ENCODE peak calls at places on chromosomes 2 and 18, in ten cellular contexts. J is tibial artery, I is Calu3, N is type B pancreatic cell, T is GM20000, K is ovary, D is upper lobe of right lung, C is right lobe of liver, A is lower lobe of right lung, X is HFFc6. Z is an unnamed sample.

GRCh38 chr2:111710085-111710484 is 173.9 kb downstream of the ANAPC1 start:
- DNase-seq in D (peak), K (no peak), N (no peak), X (no peak), I (no peak), A (no peak), J (no peak), C (no peak), T (no peak), Z (no peak)

GRCh38 chr2:23566236-23567142 is 181.5 kb downstream of the KLHL29 start:
- DNase-seq in I (peak), J (no peak), C (no peak), A (no peak), N (no peak), T (peak), X (peak), K (no peak), D (no peak), Z (peak)

GRCh38 chr2:64727013-64727767 is 73.5 kb upstream of the SERTAD2 start:
- DNase-seq in I (no peak), K (no peak), A (no peak), D (no peak), T (peak), J (no peak), C (no peak), X (no peak), N (no peak), Z (no peak)

GRCh38 chr18:73365018-73365417 is 497.2 kb upstream of the NETO1 start:
- DNase-seq in I (no peak), X (peak), D (no peak), J (no peak), A (no peak), T (no peak), K (no peak), C (no peak), N (no peak), Z (no peak)

GRCh38 chr18:78732273-78733210 is 247.1 kb upstream of the SALL3 start:
- DNase-seq in A (no peak), N (peak), I (no peak), C (peak), K (no peak), T (no peak), J (no peak), D (no peak), X (no peak), Z (no peak)

GRCh38 chr2:239690651-239691631 is 290.1 kb upstream of the HDAC4 start:
- DNase-seq in N (peak), J (no peak), I (no peak), A (peak), T (no peak), C (peak), D (no peak), K (no peak), X (no peak), Z (no peak)

GRCh38 chr2:25697559-25698341 is 24.4 kb upstream of the DTNB start:
- DNase-seq in D (peak), K (no peak), X (no peak), I (no peak), C (no peak), J (no peak), A (no peak), T (no peak), N (no peak), Z (no peak)

GRCh38 chr2:70141754-70142589 is 48.8 kb downstream of the C2orf42 start:
- DNase-seq in A (peak), X (peak), N (no peak), D (no peak), C (peak), T (no peak), I (peak), K (no peak), J (no peak), Z (no peak)

GRCh38 chr2:10519067-10519740 is 71.1 kb upstream of the ODC1 start:
- DNase-seq in D (peak), T (no peak), X (no peak), N (no peak), I (no peak), A (no peak), C (no peak), K (no peak), J (no peak), Z (no peak)

GRCh38 chr2:46767706-46768105 is 147.9 kb downstream of the MCFD2 start:
- DNase-seq in T (no peak), K (no peak), J (no peak), I (no peak), C (no peak), X (no peak), N (no peak), A (no peak), D (no peak), Z (no peak)

GRCh38 chr18:29594494-29594893 is 1417.6 kb upstream of the CDH2 start:
- DNase-seq in C (no peak), D (no peak), I (no peak), X (no peak), N (no peak), T (no peak), K (no peak), A (no peak), J (no peak), Z (peak)

DNA sequence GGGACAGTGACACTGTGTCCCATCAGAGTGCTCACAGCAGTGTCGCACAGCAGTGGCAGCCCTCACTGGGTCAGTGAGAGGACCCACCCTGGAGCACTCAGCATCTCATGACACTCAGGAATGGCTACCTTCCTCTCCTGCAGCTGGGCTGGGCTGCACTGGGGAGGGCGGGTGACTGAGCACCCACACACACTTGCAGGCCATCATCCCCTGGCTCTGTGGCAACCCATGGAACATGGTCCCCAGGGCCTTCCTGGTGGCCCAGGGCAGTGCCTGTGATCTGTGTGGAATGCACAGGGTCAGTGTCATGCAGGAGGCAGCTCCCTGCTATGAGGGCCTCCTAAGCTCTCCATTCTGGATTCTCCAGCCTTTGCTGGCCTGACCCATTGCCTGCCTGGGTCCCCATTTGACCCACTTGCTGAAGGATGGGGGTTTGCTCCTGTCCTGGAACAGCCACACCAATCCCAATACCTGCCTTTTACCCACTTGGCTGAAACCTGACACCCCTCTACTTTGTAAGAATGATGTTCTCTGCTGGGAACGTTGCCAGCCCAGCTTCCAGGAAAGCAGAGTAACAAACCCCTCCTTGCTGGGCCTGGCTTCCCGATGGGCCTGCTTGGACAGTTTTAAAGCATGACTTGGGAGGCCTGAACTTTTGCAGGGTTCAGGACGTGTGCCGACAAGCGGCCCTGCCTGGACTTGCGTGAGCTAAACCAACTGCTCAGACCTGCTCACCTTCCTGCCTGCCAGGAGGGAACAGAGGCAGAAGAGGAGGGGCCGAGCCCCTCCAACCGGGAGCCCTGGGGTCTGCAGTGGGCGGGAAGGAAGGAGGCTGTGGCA is 13.7 kb downstream of the HS6ST1 start:
- DNase-seq in T (no peak), J (no peak), D (peak), K (peak), N (no peak), I (peak), C (peak), X (peak), A (peak), Z (no peak)
- TF ChIP-seq CTCF in T (no peak), J (no peak), D (no peak), K (no peak), N (no peak), I (no peak), C (no peak), X (peak), A (no peak), Z (no peak)

DNA sequence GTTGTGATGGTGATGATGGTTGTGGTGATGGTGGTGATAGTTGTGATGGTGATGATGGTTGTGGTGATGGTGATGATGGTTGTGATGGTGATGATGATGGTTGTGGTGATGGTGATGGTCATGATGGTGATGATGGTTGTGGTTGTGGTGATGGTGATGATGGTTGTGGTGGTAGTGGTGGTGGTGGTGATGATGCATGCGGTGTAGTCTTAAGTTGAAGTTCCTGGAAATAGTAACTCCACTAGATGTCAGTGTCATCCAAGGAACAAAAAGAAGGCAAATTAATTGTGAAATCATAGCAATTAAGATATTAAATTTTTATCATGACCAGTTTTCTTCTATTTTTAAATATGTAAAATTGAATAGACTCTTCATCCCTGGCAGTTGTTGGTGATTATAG is 309.2 kb downstream of the AGAP1 start:
- DNase-seq in C (no peak), D (no peak), X (no peak), T (no peak), I (no peak), A (no peak), K (no peak), N (no peak), J (no peak), Z (no peak)
- TF ChIP-seq CTCF in C (no peak), D (no peak), X (peak), T (no peak), I (no peak), A (no peak), K (no peak), N (peak), J (no peak), Z (no peak)

GRCh38 chr18:35029770-35030169 is 11.4 kb upstream of the MAPRE2 start:
- DNase-seq in A (no peak), X (no peak), D (no peak), T (no peak), K (no peak), I (no peak), C (no peak), J (no peak), N (no peak), Z (no peak)

GRCh38 chr18:35030234-35030989 is 10.8 kb upstream of the MAPRE2 start:
- DNase-seq in K (no peak), D (no peak), C (no peak), X (no peak), J (no peak), A (no peak), T (no peak), N (no peak), I (no peak), Z (no peak)

GRCh38 chr18:35029103-35029502 is 12.1 kb upstream of the MAPRE2 start:
- DNase-seq in K (no peak), X (peak), C (no peak), I (no peak), A (peak), N (no peak), T (no peak), D (no peak), J (no peak), Z (no peak)

GRCh38 chr18:35028556-35028955 is 12.7 kb upstream of the MAPRE2 start:
- DNase-seq in X (no peak), N (no peak), D (no peak), J (no peak), T (no peak), C (no peak), A (no peak), K (no peak), I (no peak), Z (no peak)

DNA sequence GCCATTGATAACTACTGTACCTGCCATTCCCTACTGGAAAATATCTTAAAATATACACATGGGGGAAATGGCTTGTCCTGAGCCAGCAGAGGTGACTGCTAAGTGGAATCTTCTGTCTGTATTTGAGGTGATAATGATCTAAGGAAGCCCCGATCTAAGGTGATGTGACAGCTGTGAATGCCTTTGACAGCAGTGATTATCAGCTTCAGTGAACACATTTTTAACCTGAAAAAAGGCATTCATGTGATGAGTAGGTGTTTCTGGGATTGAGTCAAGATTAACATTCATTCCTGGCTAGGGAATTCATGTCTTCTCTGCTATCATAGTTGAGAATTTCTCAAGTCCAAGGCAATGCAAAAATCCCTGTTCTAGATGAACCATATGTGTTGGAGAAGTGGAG is 9.1 kb upstream of the MAPRE2 start:
- DNase-seq in T (no peak), C (no peak), A (no peak), X (no peak), I (no peak), D (no peak), J (no peak), N (no peak), K (no peak), Z (no peak)
- TF ChIP-seq CTCF in T (no peak), C (no peak), A (no peak), X (no peak), I (no peak), D (no peak), J (no peak), N (no peak), K (no peak), Z (no peak)

GRCh38 chr18:26818461-26818860 is 47.0 kb downstream of the AQP4 start:
- DNase-seq in X (no peak), A (no peak), D (no peak), C (no peak), I (no peak), K (no peak), J (no peak), N (no peak), T (no peak), Z (no peak)

GRCh38 chr18:26812462-26812861 is 53.0 kb downstream of the AQP4 start:
- DNase-seq in C (no peak), I (no peak), X (no peak), T (no peak), N (no peak), D (no peak), A (no peak), K (no peak), J (no peak), Z (no peak)

DNA sequence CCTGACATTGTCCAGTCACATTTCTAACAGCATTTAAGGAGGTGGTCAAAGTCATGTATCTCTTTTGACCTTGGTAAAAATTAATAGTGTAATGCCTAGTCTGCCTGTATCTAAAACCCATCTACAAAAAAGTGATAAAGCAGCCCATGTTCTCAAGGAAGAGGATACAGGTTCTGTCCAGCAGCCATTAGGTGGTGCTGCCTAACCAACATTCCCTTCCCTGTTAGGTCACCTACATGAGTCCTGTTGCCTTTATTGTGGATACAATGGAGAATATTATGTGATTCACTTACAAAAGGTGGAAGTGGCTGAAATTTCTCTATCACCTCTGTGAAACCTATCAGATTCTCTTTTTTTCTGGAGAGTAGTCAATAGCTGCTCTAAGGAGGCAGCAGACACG is 52.5 kb downstream of the AQP4 start:
- DNase-seq in X (no peak), I (peak), A (no peak), K (peak), N (no peak), T (peak), C (peak), D (no peak), J (no peak), Z (peak)
- TF ChIP-seq CTCF in X (no peak), I (peak), A (peak), K (peak), N (peak), T (peak), C (peak), D (peak), J (peak), Z (no peak)

GRCh38 chr2:74264281-74264680 is 65.9 kb downstream of the MTHFD2 start:
- DNase-seq in A (no peak), T (no peak), K (no peak), D (no peak), J (no peak), C (no peak), N (no peak), I (no peak), X (no peak), Z (no peak)

GRCh38 chr2:74262681-74263080 is 64.3 kb downstream of the MTHFD2 start:
- DNase-seq in N (no peak), X (no peak), J (no peak), A (no peak), T (no peak), C (no peak), I (no peak), D (no peak), K (no peak), Z (no peak)

GRCh38 chr2:74269667-74270066 is 71.3 kb downstream of the MTHFD2 start:
- DNase-seq in X (no peak), C (no peak), J (no peak), K (no peak), I (no peak), D (no peak), N (no peak), T (no peak), A (no peak), Z (no peak)

GRCh38 chr2:74261204-74261864 is 62.9 kb downstream of the MTHFD2 start:
- DNase-seq in I (peak), T (no peak), K (no peak), J (no peak), C (no peak), A (no peak), X (peak), N (no peak), D (no peak), Z (no peak)

DNA sequence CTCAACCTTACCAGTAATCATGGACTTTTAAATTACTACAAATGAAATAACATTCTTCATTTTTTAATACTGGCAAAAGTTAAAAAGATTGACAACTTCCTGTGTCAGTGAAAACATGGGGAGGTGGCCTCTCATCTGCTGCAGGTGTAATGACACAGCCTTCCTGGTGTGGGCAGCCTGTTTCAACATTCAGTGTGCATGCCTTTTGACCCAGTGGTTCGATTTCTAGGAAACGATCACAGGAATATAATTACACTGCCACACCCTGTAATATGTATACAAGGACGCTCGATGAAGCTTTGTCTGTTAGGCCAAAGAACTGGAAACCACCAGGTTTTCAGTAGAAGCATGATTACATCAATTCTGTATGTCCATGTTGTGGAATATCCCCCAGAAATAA is 68.7 kb downstream of the MTHFD2 start:
- DNase-seq in C (no peak), N (no peak), I (peak), X (no peak), J (no peak), D (no peak), A (no peak), K (no peak), T (peak), Z (peak)
- TF ChIP-seq CTCF in C (peak), N (peak), I (no peak), X (no peak), J (no peak), D (peak), A (peak), K (no peak), T (peak), Z (peak)

GRCh38 chr2:165847001-165847400 is 53.0 kb upstream of the GALNT3 start:
- DNase-seq in J (no peak), A (no peak), N (no peak), K (no peak), X (no peak), C (no peak), I (no peak), D (no peak), T (no peak), Z (no peak)
- TF ChIP-seq CTCF in J (no peak), A (no peak), N (peak), K (no peak), X (no peak), C (no peak), I (no peak), D (no peak), T (no peak), Z (no peak)

GRCh38 chr2:86006524-86006923 is 99.2 kb downstream of the POLR1A start:
- DNase-seq in X (no peak), N (no peak), A (no peak), I (no peak), D (no peak), C (no peak), T (no peak), J (no peak), K (no peak), Z (no peak)
- TF ChIP-seq CTCF in X (no peak), N (no peak), A (no peak), I (no peak), D (no peak), C (no peak), T (no peak), J (no peak), K (no peak), Z (no peak)

GRCh38 chr2:196759378-196759706 is 40.1 kb downstream of the GTF3C3 start:
- DNase-seq in I (no peak), J (no peak), K (no peak), D (no peak), X (no peak), C (no peak), A (no peak), N (no peak), T (no peak), Z (no peak)

DNA sequence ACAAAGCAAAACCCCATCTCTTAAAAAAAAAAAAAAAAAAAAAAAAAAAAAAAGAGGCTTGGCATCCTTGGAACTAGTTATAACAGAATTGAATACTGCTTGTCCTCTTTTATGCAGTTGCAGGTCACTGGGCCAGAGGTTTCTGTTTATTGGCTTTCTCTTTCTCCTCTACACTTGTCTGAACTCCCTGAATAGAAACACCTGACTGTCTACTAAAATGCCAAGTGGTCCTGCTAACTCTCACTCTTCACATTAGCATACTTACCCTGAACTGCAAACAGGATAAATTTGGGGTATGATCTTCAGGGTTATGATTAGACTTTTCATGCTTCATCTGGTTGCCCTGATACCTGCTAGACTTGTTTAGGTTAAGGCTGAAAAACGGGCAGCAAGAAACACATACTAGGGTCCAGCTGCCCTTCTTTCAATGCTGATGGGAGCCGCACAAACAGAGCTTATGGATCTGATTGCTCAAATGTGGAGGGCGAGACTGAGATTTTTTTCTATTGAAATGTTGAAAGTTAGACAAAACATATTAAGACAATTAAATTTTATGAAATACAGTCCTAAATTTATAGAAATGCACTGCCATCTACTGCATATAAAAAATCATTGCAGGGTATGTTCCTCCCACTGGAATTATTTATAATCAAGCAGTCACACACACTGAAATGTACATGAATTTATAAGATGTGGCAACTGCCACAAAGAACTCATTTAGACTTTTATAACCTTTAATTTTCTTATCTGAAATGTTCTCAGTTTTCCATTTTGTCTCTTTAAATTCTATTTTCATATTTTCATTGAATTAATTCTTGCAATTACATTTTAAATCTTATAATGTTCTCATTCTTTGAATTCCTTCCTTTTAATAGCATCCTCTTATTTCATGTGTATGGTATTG is 40.8 kb downstream of the GTF3C3 start:
- DNase-seq in T (peak), K (no peak), D (no peak), A (no peak), N (no peak), I (no peak), C (no peak), J (no peak), X (peak), Z (no peak)
- TF ChIP-seq CTCF in T (no peak), K (no peak), D (peak), A (peak), N (peak), I (no peak), C (peak), J (peak), X (peak), Z (peak)

Z was measured in activated CD8-positive, alpha-beta T cell treated with anti-CD3 and anti-CD28 coated beads for 36 hours.